ENCODE peak calls at places on chromosomes 4 and X, in four cellular contexts. Z is K562, U is HCT116, V is HepG2. O is an unnamed sample.

GRCh38 chr4:123055943-123056342 is 133.5 kb upstream of the NUDT6 start:
- DNase-seq in V (no peak), U (no peak), Z (no peak), O (no peak)

GRCh38 chr4:4521069-4521468 is 20.8 kb downstream of the STX18 start:
- DNase-seq in U (no peak), Z (no peak), V (no peak), O (no peak)

GRCh38 chr4:167084326-167084725 is 150.0 kb downstream of the SPOCK3 start:
- DNase-seq in V (no peak), U (no peak), Z (no peak), O (no peak)

GRCh38 chr4:6367313-6367945 is 97.8 kb downstream of the WFS1 start:
- DNase-seq in U (no peak), Z (no peak), V (no peak), O (no peak)

GRCh38 chr4:138959421-138959820 is 56.2 kb upstream of the NOCT start:
- DNase-seq in Z (no peak), U (no peak), V (no peak), O (no peak)

GRCh38 chrX:42978655-42979379 is 200.9 kb upstream of the PPP1R2C start:
- DNase-seq in U (no peak), V (no peak), Z (no peak), O (no peak)

GRCh38 chrX:83759872-83760271 is 101.1 kb upstream of the CYLC1 start:
- DNase-seq in U (no peak), V (peak), Z (no peak), O (peak)

GRCh38 chr4:83009529-83009928 is 1.1 kb downstream of the LIN54 start:
- DNase-seq in V (no peak), Z (no peak), U (no peak), O (no peak)

GRCh38 chr4:8252301-8253173 is 17.0 kb upstream of the HTRA3 start:
- DNase-seq in V (no peak), U (no peak), Z (peak), O (no peak)

GRCh38 chr4:108681321-108681809 is 31.0 kb downstream of the OSTC start:
- DNase-seq in U (no peak), V (no peak), Z (no peak), O (no peak)

GRCh38 chr4:182604953-182605352 is 312.2 kb downstream of the DCTD start:
- DNase-seq in Z (no peak), V (no peak), U (no peak), O (no peak)

GRCh38 chr4:113574636-113575103 is 186.9 kb downstream of the CAMK2D start:
- DNase-seq in Z (no peak), V (no peak), U (no peak), O (no peak)

GRCh38 chr4:154744341-154744948 is 645 bp downstream of the LRAT start:
- DNase-seq in V (no peak), U (no peak), Z (no peak), O (no peak)

GRCh38 chr4:83536649-83537352 is 893 bp downstream of the GPAT3 start:
- DNase-seq in Z (no peak), V (no peak), U (no peak), O (no peak)

GRCh38 chr4:100841911-100842310 is 324.1 kb upstream of the EMCN start:
- DNase-seq in V (no peak), U (no peak), Z (no peak), O (no peak)

GRCh38 chr4:40003986-40004385 is 26.3 kb upstream of the PDS5A start:
- DNase-seq in Z (no peak), V (no peak), U (no peak), O (no peak)

GRCh38 chr4:76615999-76616398 is 181.0 kb downstream of the SHROOM3 start:
- DNase-seq in Z (no peak), U (no peak), V (no peak), O (no peak)

GRCh38 chr4:124189545-124189944 is 523.0 kb downstream of the ANKRD50 start:
- DNase-seq in Z (no peak), U (no peak), V (no peak), O (no peak)

GRCh38 chr4:122100508-122100907 is 51.6 kb upstream of the BLTP1 start:
- DNase-seq in U (no peak), V (no peak), Z (no peak), O (no peak)

GRCh38 chr4:86055898-86056297 is 304.0 kb downstream of the MAPK10 start:
- DNase-seq in V (no peak), U (peak), Z (no peak), O (no peak)

GRCh38 chr4:97139796-97140195 is 1003.5 kb downstream of the STPG2 start:
- DNase-seq in Z (no peak), U (no peak), V (no peak), O (no peak)

GRCh38 chr4:40000711-40001110 is 23.0 kb upstream of the PDS5A start:
- DNase-seq in U (no peak), Z (no peak), V (no peak), O (no peak)

GRCh38 chr4:17232575-17233253 is 279.2 kb downstream of the QDPR start:
- DNase-seq in V (no peak), U (peak), Z (no peak), O (peak)

GRCh38 chrX:113275769-113276168 is 435.1 kb upstream of the AMOT start:
- DNase-seq in Z (no peak), U (no peak), V (no peak), O (no peak)

GRCh38 chr4:39285111-39285795 is 80.9 kb downstream of the RFC1 start:
- DNase-seq in V (no peak), U (no peak), Z (no peak), O (no peak)

GRCh38 chr4:83618991-83619390 is 83.1 kb downstream of the GPAT3 start:
- DNase-seq in U (no peak), Z (no peak), V (no peak), O (no peak)

GRCh38 chr4:123481034-123481433 is 84.4 kb downstream of the SPRY1 start:
- DNase-seq in Z (no peak), U (no peak), V (no peak), O (no peak)

GRCh38 chr4:31458813-31459212 is 738.6 kb downstream of the PCDH7 start:
- DNase-seq in U (no peak), Z (no peak), V (no peak), O (no peak)

GRCh38 chr4:5051210-5051691 is at the start of gene STK32B:
- DNase-seq in U (no peak), V (no peak), Z (peak), O (peak)

GRCh38 chr4:78293841-78294301 is 236.7 kb downstream of the FRAS1 start:
- DNase-seq in V (no peak), U (no peak), Z (no peak), O (no peak)

GRCh38 chr4:130747842-130748241 is 1651.9 kb downstream of the C4orf33 start:
- DNase-seq in Z (no peak), V (no peak), U (peak), O (no peak)

GRCh38 chr4:77501851-77502250 is 103.8 kb upstream of the CXCL13 start:
- DNase-seq in Z (no peak), U (no peak), V (no peak), O (no peak)

GRCh38 chrX:50971390-50971789 is 60.9 kb downstream of the BMP15 start:
- DNase-seq in V (no peak), Z (no peak), U (peak), O (no peak)

GRCh38 chr4:73021634-73022033 is 47.9 kb downstream of the COX18 start:
- DNase-seq in V (peak), U (peak), Z (no peak), O (peak)

GRCh38 chrX:153935326-153935851 is 552 bp upstream of the NAA10 start:
- DNase-seq in U (no peak), V (no peak), Z (no peak), O (no peak)

GRCh38 chrX:153932220-153932915 is 2.5 kb downstream of the NAA10 start:
- DNase-seq in U (no peak), V (no peak), Z (no peak), O (no peak)

GRCh38 chrX:153931748-153932147 is 3.1 kb downstream of the NAA10 start:
- DNase-seq in Z (no peak), U (no peak), V (no peak), O (no peak)

GRCh38 chrX:153934473-153935325 is at the start of gene NAA10:
- DNase-seq in V (peak), U (no peak), Z (peak), O (peak)

DNA sequence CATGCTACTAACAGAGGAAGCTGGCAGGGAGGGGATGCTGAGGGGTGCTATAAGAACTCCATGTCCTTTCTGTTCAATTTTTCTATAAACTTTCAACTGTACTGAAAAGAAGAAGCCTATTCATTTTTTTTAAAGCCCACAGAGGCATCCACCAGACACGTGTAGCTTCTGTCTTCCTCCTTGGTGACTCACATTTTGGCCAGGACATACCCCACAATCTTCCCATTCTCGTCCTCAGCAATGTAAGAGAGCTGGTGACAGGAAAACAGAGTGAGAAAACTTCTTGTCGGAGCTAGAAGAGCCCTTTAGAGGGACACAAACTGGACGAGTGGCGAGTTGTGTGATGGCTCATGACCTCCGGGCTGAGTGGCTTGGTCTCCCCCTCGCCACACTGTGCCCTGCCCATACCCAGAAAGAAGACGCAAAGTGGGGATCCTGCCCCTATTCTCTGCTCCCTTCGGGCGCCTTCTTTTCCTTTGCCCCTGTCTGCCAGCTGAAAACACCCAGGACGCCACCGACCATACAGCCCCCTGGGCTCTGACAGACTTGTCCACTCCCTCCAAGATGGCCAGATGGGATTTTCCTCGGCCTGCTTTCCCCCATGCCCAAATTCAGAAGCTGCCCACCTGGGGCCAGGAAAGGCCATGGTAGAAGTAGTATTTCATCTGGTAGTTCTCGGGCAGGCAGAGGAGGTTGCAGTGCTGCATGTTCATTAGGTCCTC is 925 bp downstream of the NAA10 start:
- DNase-seq in Z (no peak), V (no peak), U (no peak), O (no peak)
- TF ChIP-seq ZBTB33 in Z (no peak), V (no peak), U (no peak), O (no peak)

GRCh38 chr4:168569066-168569908 is 72.4 kb downstream of the PALLD start:
- DNase-seq in U (peak), V (peak), Z (peak), O (no peak)
- TF ChIP-seq ZBTB33 in U (no peak), V (no peak), Z (no peak), O (no peak)

GRCh38 chr4:53558061-53558801 is 33.1 kb downstream of the LNX1 start:
- DNase-seq in U (no peak), Z (no peak), V (no peak), O (no peak)
- TF ChIP-seq ZBTB33 in U (no peak), Z (no peak), V (no peak), O (no peak)

GRCh38 chrX:349702-350101 is 31.1 kb upstream of the GTPBP6 start:
- DNase-seq in V (no peak), Z (no peak), U (no peak), O (no peak)

GRCh38 chrX:350534-351321 is 32.1 kb upstream of the GTPBP6 start:
- DNase-seq in V (no peak), Z (no peak), U (no peak), O (no peak)

GRCh38 chrX:348461-349117 is 30.0 kb upstream of the GTPBP6 start:
- DNase-seq in U (no peak), V (no peak), Z (no peak), O (no peak)

GRCh38 chrX:350148-350533 is 31.5 kb upstream of the GTPBP6 start:
- DNase-seq in Z (no peak), U (no peak), V (no peak), O (no peak)

DNA sequence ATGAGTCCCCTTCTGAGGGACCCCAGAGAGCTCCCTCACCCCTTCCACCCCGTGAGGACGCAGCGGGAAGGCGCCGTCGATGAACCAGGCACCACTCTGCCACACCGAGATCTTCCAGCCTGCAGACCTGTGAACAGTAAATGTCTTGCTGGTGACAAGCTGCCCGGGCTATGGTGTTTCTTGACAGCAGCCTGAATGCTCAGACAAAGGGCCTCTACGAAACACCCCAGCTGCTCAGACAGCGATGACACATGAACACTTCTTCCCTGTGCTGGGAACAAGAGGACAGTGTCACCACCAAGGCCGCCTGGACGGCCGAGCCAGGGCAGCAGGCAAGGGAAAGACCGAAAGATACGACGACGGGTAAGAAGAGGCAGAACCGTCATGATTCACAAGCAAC is 30.6 kb upstream of the GTPBP6 start:
- DNase-seq in U (no peak), V (no peak), Z (no peak), O (no peak)
- TF ChIP-seq ZBTB33 in U (no peak), V (no peak), Z (no peak), O (no peak)